ENCODE peak calls at places on chromosomes 1 and 21, in seven cellular contexts. One of them, this sample, is unnamed.

GRCh38 chr1:180040034-180040433 is 85.4 kb downstream of the CEP350 start:
- DNase-seq in OCI-LY7: no peak
- DNase-seq in naive thymus-derived CD4-positive, alpha-beta T cell: no peak
- DNase-seq in kidney: no peak
- DNase-seq in fibroblast of lung: peak; percentile 55
- DNase-seq in uterus: no peak
- DNase-seq in transverse colon: no peak
- DNase-seq in this sample: no peak

GRCh38 chr1:182674346-182675246 is 9.8 kb downstream of the RGS8 start:
- DNase-seq in transverse colon: no peak
- DNase-seq in OCI-LY7: no peak
- DNase-seq in naive thymus-derived CD4-positive, alpha-beta T cell: no peak
- DNase-seq in fibroblast of lung: no peak
- DNase-seq in uterus: no peak
- DNase-seq in kidney: no peak
- DNase-seq in this sample: no peak

GRCh38 chr1:203189951-203190352 is 3.4 kb upstream of the CHI3L1 start:
- DNase-seq in kidney: no peak
- DNase-seq in OCI-LY7: no peak
- DNase-seq in uterus: no peak
- DNase-seq in naive thymus-derived CD4-positive, alpha-beta T cell: no peak
- DNase-seq in transverse colon: no peak
- DNase-seq in fibroblast of lung: no peak
- DNase-seq in this sample: no peak

GRCh38 chr1:176791911-176792310 is 328.9 kb downstream of the PAPPA2 start:
- DNase-seq in OCI-LY7: no peak
- DNase-seq in kidney: no peak
- DNase-seq in naive thymus-derived CD4-positive, alpha-beta T cell: no peak
- DNase-seq in transverse colon: no peak
- DNase-seq in fibroblast of lung: no peak
- DNase-seq in uterus: no peak
- DNase-seq in this sample: no peak

GRCh38 chr1:12567288-12567819 is 50.7 kb downstream of the DHRS3 start:
- DNase-seq in kidney: no peak
- DNase-seq in transverse colon: no peak
- DNase-seq in fibroblast of lung: no peak
- DNase-seq in uterus: no peak
- DNase-seq in OCI-LY7: no peak
- DNase-seq in naive thymus-derived CD4-positive, alpha-beta T cell: no peak
- DNase-seq in this sample: no peak

GRCh38 chr1:199843856-199844255 is 183.7 kb upstream of the NR5A2 start:
- DNase-seq in transverse colon: no peak
- DNase-seq in OCI-LY7: no peak
- DNase-seq in naive thymus-derived CD4-positive, alpha-beta T cell: no peak
- DNase-seq in fibroblast of lung: no peak
- DNase-seq in kidney: no peak
- DNase-seq in uterus: no peak
- DNase-seq in this sample: no peak

GRCh38 chr1:89198081-89198480 is 661 bp downstream of the GBP4 start:
- DNase-seq in fibroblast of lung: no peak
- DNase-seq in uterus: no peak
- DNase-seq in OCI-LY7: no peak
- DNase-seq in naive thymus-derived CD4-positive, alpha-beta T cell: peak; percentile 1
- DNase-seq in kidney: no peak
- DNase-seq in transverse colon: no peak
- DNase-seq in this sample: no peak

GRCh38 chr1:36576118-36576517 is 93.4 kb upstream of the CSF3R start:
- DNase-seq in kidney: no peak
- DNase-seq in fibroblast of lung: peak; percentile 30
- DNase-seq in transverse colon: peak; percentile 38
- DNase-seq in uterus: peak; percentile 18
- DNase-seq in OCI-LY7: peak; percentile 64
- DNase-seq in naive thymus-derived CD4-positive, alpha-beta T cell: peak; percentile 21
- DNase-seq in this sample: peak; percentile 26

GRCh38 chr1:1889090-1889750 is 1.7 kb downstream of the GNB1 start:
- DNase-seq in naive thymus-derived CD4-positive, alpha-beta T cell: no peak
- DNase-seq in kidney: peak; percentile 22
- DNase-seq in OCI-LY7: no peak
- DNase-seq in fibroblast of lung: peak; percentile 33
- DNase-seq in transverse colon: no peak
- DNase-seq in uterus: no peak
- DNase-seq in this sample: no peak

GRCh38 chr21:37914211-37914900 is 1.9 kb downstream of the KCNJ6 start:
- DNase-seq in fibroblast of lung: peak; percentile 17
- DNase-seq in kidney: no peak
- DNase-seq in naive thymus-derived CD4-positive, alpha-beta T cell: no peak
- DNase-seq in uterus: no peak
- DNase-seq in transverse colon: no peak
- DNase-seq in OCI-LY7: no peak
- DNase-seq in this sample: no peak

GRCh38 chr1:35605882-35606182 is 32.7 kb downstream of the TFAP2E start:
- DNase-seq in OCI-LY7: no peak
- DNase-seq in fibroblast of lung: no peak
- DNase-seq in naive thymus-derived CD4-positive, alpha-beta T cell: no peak
- DNase-seq in transverse colon: no peak
- DNase-seq in kidney: no peak
- DNase-seq in uterus: no peak
- DNase-seq in this sample: no peak

GRCh38 chr1:17586172-17586963 is 46.9 kb downstream of the ARHGEF10L start:
- DNase-seq in transverse colon: no peak
- DNase-seq in OCI-LY7: no peak
- DNase-seq in kidney: no peak
- DNase-seq in uterus: no peak
- DNase-seq in naive thymus-derived CD4-positive, alpha-beta T cell: no peak
- DNase-seq in fibroblast of lung: peak; percentile 87
- DNase-seq in this sample: no peak

GRCh38 chr1:54835970-54836369 is 34.8 kb upstream of the TTC22 start:
- DNase-seq in OCI-LY7: no peak
- DNase-seq in kidney: no peak
- DNase-seq in fibroblast of lung: no peak
- DNase-seq in naive thymus-derived CD4-positive, alpha-beta T cell: no peak
- DNase-seq in transverse colon: no peak
- DNase-seq in uterus: no peak
- DNase-seq in this sample: no peak

GRCh38 chr1:206738370-206739366 is 31.9 kb upstream of the IL19 start:
- DNase-seq in kidney: no peak
- DNase-seq in uterus: no peak
- DNase-seq in naive thymus-derived CD4-positive, alpha-beta T cell: no peak
- DNase-seq in transverse colon: no peak
- DNase-seq in fibroblast of lung: peak; percentile 39
- DNase-seq in OCI-LY7: peak; percentile 47
- DNase-seq in this sample: no peak

GRCh38 chr1:206735553-206736031 is 35.0 kb upstream of the IL19 start:
- DNase-seq in kidney: no peak
- DNase-seq in OCI-LY7: no peak
- DNase-seq in naive thymus-derived CD4-positive, alpha-beta T cell: no peak
- DNase-seq in transverse colon: no peak
- DNase-seq in uterus: no peak
- DNase-seq in fibroblast of lung: peak; percentile 30
- DNase-seq in this sample: no peak

GRCh38 chr1:206736878-206737728 is 33.5 kb upstream of the IL19 start:
- DNase-seq in OCI-LY7: no peak
- DNase-seq in fibroblast of lung: no peak
- DNase-seq in uterus: no peak
- DNase-seq in transverse colon: peak; percentile 25
- DNase-seq in naive thymus-derived CD4-positive, alpha-beta T cell: peak; percentile 48
- DNase-seq in kidney: no peak
- DNase-seq in this sample: no peak

GRCh38 chr1:206739411-206740076 is 31.0 kb upstream of the IL19 start:
- DNase-seq in OCI-LY7: peak; percentile 79
- DNase-seq in fibroblast of lung: no peak
- DNase-seq in transverse colon: peak; percentile 43
- DNase-seq in kidney: no peak
- DNase-seq in naive thymus-derived CD4-positive, alpha-beta T cell: peak; percentile 39
- DNase-seq in uterus: no peak
- DNase-seq in this sample: no peak

DNA sequence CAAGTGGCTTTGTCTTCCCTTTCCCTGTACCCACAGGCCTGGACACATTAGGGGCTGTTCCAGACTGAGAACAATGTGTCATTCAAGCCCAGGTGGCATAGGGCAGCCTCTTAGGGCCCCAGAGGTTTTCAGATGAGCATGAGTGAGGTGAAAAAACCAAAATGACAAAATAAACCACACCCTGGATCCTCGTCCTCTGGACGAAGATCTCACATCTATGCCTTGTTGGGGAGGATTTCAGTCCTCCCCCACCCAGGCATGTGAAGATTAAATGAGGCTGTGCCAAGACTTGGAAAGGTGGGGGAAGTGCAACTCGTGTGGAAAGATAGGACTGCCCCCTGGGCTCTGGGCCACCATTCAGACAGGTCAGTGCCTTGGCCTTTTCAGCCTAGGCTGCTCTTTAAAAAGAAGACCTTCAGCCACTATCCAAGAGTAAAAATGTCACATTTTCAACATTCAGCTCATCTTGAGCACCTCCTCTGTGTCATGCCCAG is 32.8 kb upstream of the IL19 start:
- DNase-seq in kidney: no peak
- DNase-seq in naive thymus-derived CD4-positive, alpha-beta T cell: no peak
- DNase-seq in uterus: no peak
- DNase-seq in transverse colon: no peak
- DNase-seq in OCI-LY7: no peak
- DNase-seq in fibroblast of lung: no peak
- DNase-seq in this sample: peak; percentile 16
- H3K4me1 ChIP-seq in kidney: no peaks in the 10 kb centered on the region
- H3K4me1 ChIP-seq in naive thymus-derived CD4-positive, alpha-beta T cell: peaks cover 56% of the 10 kb centered on the region
- H3K4me1 ChIP-seq in uterus: no peaks in the 10 kb centered on the region
- H3K4me1 ChIP-seq in transverse colon: peaks cover 10% of the 10 kb centered on the region
- H3K4me1 ChIP-seq in OCI-LY7: peaks cover 39% of the 10 kb centered on the region
- H3K4me1 ChIP-seq in fibroblast of lung: peaks cover 2% of the 10 kb centered on the region
- H3K4me1 ChIP-seq in this sample: no peaks in the 10 kb centered on the region

GRCh38 chr1:68970571-68970970 is 473.7 kb upstream of the DEPDC1 start:
- DNase-seq in naive thymus-derived CD4-positive, alpha-beta T cell: no peak
- DNase-seq in kidney: no peak
- DNase-seq in uterus: no peak
- DNase-seq in fibroblast of lung: no peak
- DNase-seq in OCI-LY7: no peak
- DNase-seq in transverse colon: no peak
- DNase-seq in this sample: no peak

GRCh38 chr1:68977211-68977610 is 480.3 kb upstream of the DEPDC1 start:
- DNase-seq in OCI-LY7: no peak
- DNase-seq in transverse colon: no peak
- DNase-seq in uterus: no peak
- DNase-seq in naive thymus-derived CD4-positive, alpha-beta T cell: no peak
- DNase-seq in fibroblast of lung: no peak
- DNase-seq in kidney: no peak
- DNase-seq in this sample: no peak

GRCh38 chr1:68974447-68974846 is 477.6 kb upstream of the DEPDC1 start:
- DNase-seq in naive thymus-derived CD4-positive, alpha-beta T cell: no peak
- DNase-seq in uterus: no peak
- DNase-seq in OCI-LY7: no peak
- DNase-seq in kidney: no peak
- DNase-seq in transverse colon: no peak
- DNase-seq in fibroblast of lung: no peak
- DNase-seq in this sample: no peak

GRCh38 chr1:68975534-68975933 is 478.7 kb upstream of the DEPDC1 start:
- DNase-seq in OCI-LY7: no peak
- DNase-seq in transverse colon: no peak
- DNase-seq in kidney: no peak
- DNase-seq in uterus: no peak
- DNase-seq in fibroblast of lung: no peak
- DNase-seq in naive thymus-derived CD4-positive, alpha-beta T cell: no peak
- DNase-seq in this sample: no peak

DNA sequence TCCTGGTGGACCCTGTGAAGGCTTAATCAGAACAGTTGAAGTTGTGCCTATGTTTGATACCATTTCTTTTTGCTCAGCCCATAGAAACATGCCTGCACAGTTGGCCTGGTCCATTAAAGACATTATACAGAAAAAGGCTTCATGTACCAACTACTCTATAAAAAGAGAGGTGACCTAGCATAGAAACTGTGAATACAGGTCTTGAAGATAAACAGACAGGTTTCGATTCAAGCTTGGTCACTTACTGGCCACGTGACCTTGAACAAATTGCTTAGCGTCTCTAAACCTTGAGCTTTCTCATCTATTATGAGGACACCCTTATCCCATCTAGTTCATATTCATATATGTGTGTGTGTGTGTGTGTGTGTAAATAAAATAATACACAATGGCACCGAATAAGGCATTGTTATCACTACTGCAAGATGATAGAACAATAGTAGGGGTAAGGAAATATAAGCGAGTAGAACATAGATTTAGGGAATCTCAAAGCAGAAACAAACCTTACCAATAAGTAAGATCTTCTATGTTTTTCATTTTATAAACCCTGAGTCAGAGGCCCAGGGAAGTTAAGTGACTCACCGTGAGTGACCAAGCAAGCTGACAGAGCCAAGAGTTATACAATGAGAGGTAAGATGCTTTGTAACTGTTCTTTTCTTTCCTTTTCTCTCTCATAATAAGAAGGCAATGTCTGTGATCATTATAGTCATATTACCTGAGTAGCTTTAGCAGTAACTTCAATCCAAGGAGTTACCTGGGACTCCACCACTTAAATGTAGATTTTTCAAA is 476.8 kb upstream of the DEPDC1 start:
- DNase-seq in naive thymus-derived CD4-positive, alpha-beta T cell: no peak
- DNase-seq in uterus: no peak
- DNase-seq in fibroblast of lung: peak; percentile 41
- DNase-seq in kidney: no peak
- DNase-seq in OCI-LY7: no peak
- DNase-seq in transverse colon: no peak
- DNase-seq in this sample: no peak
- H3K9me3 ChIP-seq in naive thymus-derived CD4-positive, alpha-beta T cell: no peaks in the 10 kb centered on the region
- H3K9me3 ChIP-seq in uterus: no peaks in the 10 kb centered on the region
- H3K9me3 ChIP-seq in fibroblast of lung: no peaks in the 10 kb centered on the region
- H3K9me3 ChIP-seq in kidney: no peaks in the 10 kb centered on the region
- H3K9me3 ChIP-seq in OCI-LY7: no peaks in the 10 kb centered on the region
- H3K9me3 ChIP-seq in transverse colon: no peaks in the 10 kb centered on the region
- H3K9me3 ChIP-seq in this sample: no peaks in the 10 kb centered on the region

GRCh38 chr1:91792393-91793032 is 93.4 kb downstream of the TGFBR3 start:
- DNase-seq in transverse colon: no peak
- DNase-seq in fibroblast of lung: no peak
- DNase-seq in OCI-LY7: peak; percentile 11
- DNase-seq in uterus: no peak
- DNase-seq in naive thymus-derived CD4-positive, alpha-beta T cell: no peak
- DNase-seq in kidney: no peak
- DNase-seq in this sample: no peak
- H3K4me1 ChIP-seq in transverse colon: peaks cover 28% of the 10 kb centered on the region
- H3K4me1 ChIP-seq in fibroblast of lung: peaks cover 12% of the 10 kb centered on the region
- H3K4me1 ChIP-seq in OCI-LY7: no peaks in the 10 kb centered on the region
- H3K4me1 ChIP-seq in uterus: peaks cover 6% of the 10 kb centered on the region
- H3K4me1 ChIP-seq in naive thymus-derived CD4-positive, alpha-beta T cell: peaks cover 18% of the 10 kb centered on the region
- H3K4me1 ChIP-seq in kidney: peaks cover 37% of the 10 kb centered on the region
- H3K4me1 ChIP-seq in this sample: no peaks in the 10 kb centered on the region

GRCh38 chr1:4093856-4094565 is 193.9 kb upstream of the C1orf174 start:
- DNase-seq in kidney: no peak
- DNase-seq in naive thymus-derived CD4-positive, alpha-beta T cell: no peak
- DNase-seq in uterus: no peak
- DNase-seq in fibroblast of lung: no peak
- DNase-seq in transverse colon: no peak
- DNase-seq in OCI-LY7: no peak
- DNase-seq in this sample: no peak
- H3K9me3 ChIP-seq in kidney: peaks cover 5% of the 10 kb centered on the region
- H3K9me3 ChIP-seq in naive thymus-derived CD4-positive, alpha-beta T cell: peaks cover 8% of the 10 kb centered on the region
- H3K9me3 ChIP-seq in uterus: no peaks in the 10 kb centered on the region
- H3K9me3 ChIP-seq in fibroblast of lung: no peaks in the 10 kb centered on the region
- H3K9me3 ChIP-seq in transverse colon: no peaks in the 10 kb centered on the region
- H3K9me3 ChIP-seq in OCI-LY7: peaks cover 13% of the 10 kb centered on the region
- H3K9me3 ChIP-seq in this sample: no peaks in the 10 kb centered on the region

DNA sequence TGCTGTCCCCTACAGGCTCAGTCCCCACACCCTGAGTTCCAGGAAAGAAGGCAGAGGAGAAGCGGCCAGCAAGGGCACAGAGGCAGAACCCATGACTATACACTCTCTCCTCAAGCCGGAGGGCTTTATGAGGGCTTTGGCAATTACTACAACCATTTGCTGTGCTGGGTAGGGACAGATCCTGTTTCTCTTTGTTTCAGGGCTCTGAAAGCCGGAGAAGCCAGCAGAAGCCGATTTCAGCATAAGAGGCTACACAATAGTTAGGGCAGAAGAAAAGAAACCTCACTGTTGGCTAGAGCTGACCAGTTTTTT is 13.9 kb downstream of the GPR3 start:
- DNase-seq in OCI-LY7: no peak
- DNase-seq in naive thymus-derived CD4-positive, alpha-beta T cell: no peak
- DNase-seq in kidney: no peak
- DNase-seq in transverse colon: no peak
- DNase-seq in fibroblast of lung: no peak
- DNase-seq in uterus: no peak
- DNase-seq in this sample: no peak
- H3K4me1 ChIP-seq in OCI-LY7: peaks cover 67% of the 10 kb centered on the region
- H3K4me1 ChIP-seq in naive thymus-derived CD4-positive, alpha-beta T cell: peaks cover 17% of the 10 kb centered on the region
- H3K4me1 ChIP-seq in kidney: peaks cover 6% of the 10 kb centered on the region
- H3K4me1 ChIP-seq in transverse colon: peaks cover 40% of the 10 kb centered on the region
- H3K4me1 ChIP-seq in fibroblast of lung: peaks cover 31% of the 10 kb centered on the region
- H3K4me1 ChIP-seq in uterus: peaks cover 23% of the 10 kb centered on the region
- H3K4me1 ChIP-seq in this sample: no peaks in the 10 kb centered on the region

This sample was measured in colonic mucosa.